ENCODE peak calls at places on chromosomes 12 and 14, in four cellular contexts. O, W, X and T are unnamed samples.
A peak's percentile ranks its signal among the peaks of the same experiment; 100 is the strongest.

GRCh38 chr14:101186544-101186943 is 283.0 kb upstream of the RTL1 start:
- DNase-seq in X (no peak), O (no peak), W (no peak), T (no peak)

GRCh38 chr14:85471744-85472143 is 58.2 kb upstream of the FLRT2 start:
- DNase-seq in W (peak; percentile 99), X (peak; percentile 98), O (no peak), T (no peak)

GRCh38 chr14:89013098-89013504 is 188.7 kb downstream of the TTC8 start:
- DNase-seq in W (peak; percentile 18), O (no peak), X (peak; percentile 56), T (peak; percentile 75)

GRCh38 chr14:55731881-55732498 is 152.0 kb downstream of the KTN1 start:
- DNase-seq in X (peak; percentile 62), W (peak; percentile 48), O (peak; percentile 46), T (peak; percentile 59)

GRCh38 chr14:94768521-94769412 is 1.1 kb downstream of the GSC start:
- DNase-seq in W (no peak), O (no peak), X (no peak), T (no peak)

GRCh38 chr12:5097786-5098185 is 54.1 kb downstream of the KCNA5 start:
- DNase-seq in X (no peak), W (no peak), O (no peak), T (no peak)

GRCh38 chr14:105180598-105181528 is at the start of gene NUDT14:
- DNase-seq in X (peak; percentile 51), W (peak; percentile 26), O (peak; percentile 86), T (peak; percentile 75)

GRCh38 chr12:122830517-122831214 is 4.6 kb upstream of the HIP1R start:
- DNase-seq in W (peak; percentile 59), O (no peak), X (peak; percentile 79), T (no peak)

GRCh38 chr12:56151672-56152131 is 685 bp upstream of the MYL6B start:
- DNase-seq in W (no peak), O (no peak), X (peak; percentile 38), T (peak; percentile 65)

GRCh38 chr14:99075061-99075460 is 196.9 kb downstream of the BCL11B start:
- DNase-seq in X (no peak), O (no peak), W (no peak), T (no peak)

GRCh38 chr12:105231396-105231795 is 4.6 kb downstream of the APPL2 start:
- DNase-seq in W (no peak), X (no peak), O (no peak), T (no peak)

GRCh38 chr12:118330421-118331018 is 42.2 kb downstream of the TAOK3 start:
- DNase-seq in X (peak; percentile 85), W (peak; percentile 68), O (no peak), T (peak; percentile 32)

GRCh38 chr12:79452906-79453305 is 237.9 kb downstream of the PAWR start:
- DNase-seq in X (peak; percentile 73), O (no peak), W (no peak), T (no peak)

GRCh38 chr12:120055231-120055630 is 61.3 kb downstream of the RAB35 start:
- DNase-seq in W (no peak), X (no peak), O (no peak), T (no peak)

GRCh38 chr12:99392091-99392850 is 255.3 kb upstream of the GARIN6 start:
- DNase-seq in O (no peak), X (no peak), W (no peak), T (no peak)

GRCh38 chr12:42854826-42855225 is 265.3 kb upstream of the PRICKLE1 start:
- DNase-seq in W (no peak), X (no peak), O (no peak), T (no peak)

GRCh38 chr12:104733717-104734175 is 224.3 kb downstream of the SLC41A2 start:
- DNase-seq in W (no peak), X (no peak), O (no peak), T (no peak)

GRCh38 chr12:109202770-109203169 is 86.4 kb downstream of the ACACB start:
- DNase-seq in X (no peak), O (no peak), W (no peak), T (no peak)

GRCh38 chr12:109201496-109201885 is 85.1 kb downstream of the ACACB start:
- DNase-seq in O (no peak), X (no peak), W (no peak), T (no peak)

GRCh38 chr12:109199324-109199723 is 82.9 kb downstream of the ACACB start:
- DNase-seq in W (no peak), O (no peak), X (no peak), T (no peak)

GRCh38 chr12:109200825-109201495 is 84.6 kb downstream of the ACACB start:
- DNase-seq in W (no peak), O (no peak), X (no peak), T (no peak)

DNA sequence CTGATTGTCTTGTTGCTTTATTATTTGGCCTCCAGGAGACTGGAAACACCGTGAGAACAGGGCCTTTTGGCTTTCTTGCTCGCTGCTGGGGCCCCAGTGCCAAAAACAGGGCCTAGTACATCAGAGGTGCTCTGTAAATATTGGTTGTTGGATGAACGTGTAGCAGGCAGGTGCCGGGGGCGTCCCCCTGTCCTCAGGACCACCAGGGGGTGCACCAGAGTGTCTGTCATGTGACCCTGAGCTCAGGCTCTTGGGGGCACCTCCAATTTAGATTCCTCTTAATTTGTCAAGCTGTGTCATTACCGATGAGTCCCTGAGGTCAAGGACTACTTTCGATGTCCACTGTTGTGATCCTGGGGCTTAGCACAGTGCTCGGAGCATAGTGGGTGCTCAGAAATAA is 87.1 kb downstream of the ACACB start:
- DNase-seq in O (no peak), W (no peak), X (no peak), T (no peak)
- TF ChIP-seq CTCF in O (no peak), W (no peak), X (no peak), T (no peak)

DNA sequence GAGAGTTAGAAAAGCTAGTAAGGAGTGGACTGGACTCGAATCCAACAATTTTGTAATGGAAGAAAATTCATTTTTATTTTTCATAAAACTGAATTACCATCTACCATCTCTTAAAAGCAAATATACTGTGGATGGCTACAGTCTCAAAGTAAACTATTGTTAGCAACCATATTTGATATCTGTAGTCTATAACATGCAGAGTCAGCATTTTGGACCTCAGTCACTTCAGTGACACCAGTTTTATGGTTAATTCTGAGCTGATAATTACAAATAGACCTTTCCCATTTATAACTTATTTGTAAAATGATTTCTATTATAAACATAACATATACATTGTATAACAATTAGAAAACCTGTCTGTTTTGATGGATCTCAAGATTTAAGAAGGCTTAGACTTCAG is 2.0 kb downstream of the KRAS start:
- DNase-seq in W (no peak), O (no peak), X (no peak), T (no peak)
- H3K4me3 ChIP-seq in W (no peak overlapping the region), O (no peak overlapping the region), X (no peak overlapping the region), T (no peak overlapping the region)

GRCh38 chr14:90795744-90796143 is 20.5 kb downstream of the TTC7B start:
- DNase-seq in X (peak; percentile 84), W (peak; percentile 87), O (no peak), T (peak; percentile 62)

GRCh38 chr14:90799420-90799819 is 16.8 kb downstream of the TTC7B start:
- DNase-seq in O (no peak), X (no peak), W (no peak), T (no peak)

GRCh38 chr14:90797919-90798318 is 18.3 kb downstream of the TTC7B start:
- DNase-seq in W (no peak), O (no peak), X (no peak), T (no peak)

GRCh38 chr14:90796319-90796718 is 19.9 kb downstream of the TTC7B start:
- DNase-seq in O (no peak), W (no peak), X (no peak), T (no peak)

GRCh38 chr14:90797451-90797850 is 18.8 kb downstream of the TTC7B start:
- DNase-seq in O (no peak), X (peak; percentile 50), W (no peak), T (no peak)
- TF ChIP-seq CTCF in O (no peak), X (no peak), W (no peak), T (no peak)

GRCh38 chr12:45051490-45052105 is 699 bp upstream of the DBX2 start:
- DNase-seq in X (peak; percentile 13), W (no peak), O (no peak), T (no peak)
- H3K4me3 ChIP-seq in X (peak overlapping the region; percentile 44), W (peak overlapping the region; percentile 51), O (no peak overlapping the region), T (no peak overlapping the region)

GRCh38 chr12:113317122-113317521 is 17.8 kb downstream of the SLC8B1 start:
- DNase-seq in O (no peak), W (no peak), X (no peak), T (no peak)
- TF ChIP-seq CTCF in O (no peak), W (no peak), X (no peak), T (no peak)

GRCh38 chr14:63438065-63438757 is 105.0 kb downstream of the PPP2R5E start:
- DNase-seq in W (peak; percentile 88), X (peak; percentile 99), O (peak; percentile 66), T (peak; percentile 82)
- H3K4me3 ChIP-seq in W (no peak overlapping the region), X (peak overlapping the region; percentile 48), O (peak overlapping the region; percentile 45), T (peak overlapping the region; percentile 33)

DNA sequence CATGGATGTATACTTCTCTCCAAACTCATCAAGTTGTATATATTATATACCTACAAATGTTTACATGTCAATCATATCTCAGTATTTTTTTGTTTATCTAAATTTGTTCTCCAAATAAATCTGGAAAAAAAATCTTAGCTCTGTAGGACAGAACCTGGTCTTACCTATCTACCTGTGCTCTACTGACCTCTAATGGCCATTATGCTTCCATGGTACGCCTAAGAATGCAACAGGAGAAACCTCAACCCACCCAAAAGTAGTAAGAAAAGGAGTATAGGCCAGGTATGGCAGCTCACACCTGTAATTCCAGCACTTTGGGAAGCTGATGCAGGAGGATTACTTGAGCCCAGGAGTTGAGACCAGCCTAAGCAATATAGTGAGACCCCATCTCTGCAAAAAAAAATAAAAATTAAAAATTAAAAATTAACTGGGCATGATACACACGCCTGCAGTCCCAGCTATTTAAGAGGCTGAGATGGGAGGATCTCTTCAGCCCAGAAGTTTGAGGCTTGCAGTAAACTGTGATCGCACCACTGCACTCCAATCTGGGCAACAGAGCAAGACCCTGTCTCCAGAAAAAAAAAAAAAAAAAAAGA is 8.7 kb downstream of the OR11H4 start:
- DNase-seq in X (no peak), O (no peak), W (no peak), T (no peak)
- TF ChIP-seq CTCF in X (no peak), O (no peak), W (no peak), T (peak; percentile 45)

GRCh38 chr14:22304324-22304723 is 284.7 kb downstream of the DAD1 start:
- DNase-seq in W (no peak), O (no peak), X (no peak), T (no peak)
- H3K4me3 ChIP-seq in W (no peak overlapping the region), O (no peak overlapping the region), X (no peak overlapping the region), T (no peak overlapping the region)